ENCODE peak calls at places on chromosomes 12 and 14, in seven cellular contexts. D is CD8-positive, alpha-beta memory T cell; A is NCI-H1417; O is stimulated activated CD4-positive, alpha-beta T cell treated with anti-CD3 and anti-CD28 coated beads, Interleukin-4, amount 100 ng/mL, for 48 hours; N is NCI-H345; Q is ascending aorta; G is AG08395. H is an unnamed sample.

GRCh38 chr12:107917912-107918800 is 143.7 kb downstream of the ASCL4 start:
- DNase-seq in D (no peak), A (peak; percentile 78), O (no peak), N (peak; percentile 64), Q (no peak), G (peak; percentile 19), H (no peak)

GRCh38 chr12:59927041-59927440 is 331.2 kb downstream of the SLC16A7 start:
- DNase-seq in D (no peak), A (no peak), O (no peak), N (no peak), Q (no peak), G (no peak), H (no peak)

GRCh38 chr12:51949342-51950030 is 2.0 kb upstream of the ACVR1B start:
- DNase-seq in D (no peak), A (no peak), O (no peak), N (no peak), Q (no peak), G (peak; percentile 19), H (no peak)

GRCh38 chr12:123907021-123907420 is 65.6 kb downstream of the CCDC92 start:
- DNase-seq in D (no peak), A (no peak), O (no peak), N (no peak), Q (no peak), G (no peak), H (no peak)

GRCh38 chr12:47863467-47863866 is 41.3 kb downstream of the VDR start:
- DNase-seq in D (no peak), A (no peak), O (no peak), N (no peak), Q (no peak), G (no peak), H (no peak)

GRCh38 chr12:3137268-3137761 is 60.1 kb downstream of the TSPAN9 start:
- DNase-seq in D (no peak), A (peak; percentile 58), O (no peak), N (no peak), Q (no peak), G (peak; percentile 63), H (no peak)

GRCh38 chr14:69483765-69484443 is 624 bp upstream of the PLEKHD1 start:
- DNase-seq in D (no peak), A (peak; percentile 80), O (no peak), N (peak; percentile 18), Q (no peak), G (peak; percentile 35), H (no peak)

GRCh38 chr14:43765474-43765873 is 741.6 kb downstream of the FSCB start:
- DNase-seq in D (no peak), A (peak; percentile 11), O (no peak), N (no peak), Q (no peak), G (no peak), H (no peak)

GRCh38 chr12:108734200-108734906 is 3.0 kb upstream of the CORO1C start:
- DNase-seq in D (no peak), A (no peak), O (no peak), N (no peak), Q (peak; percentile 85), G (peak; percentile 75), H (no peak)

GRCh38 chr12:131991816-131992430 is 42.2 kb downstream of the EP400 start:
- DNase-seq in D (no peak), A (no peak), O (no peak), N (no peak), Q (no peak), G (no peak), H (no peak)

GRCh38 chr12:66755727-66756395 is 77.0 kb upstream of the GRIP1 start:
- DNase-seq in D (no peak), A (no peak), O (no peak), N (no peak), Q (no peak), G (no peak), H (no peak)

GRCh38 chr12:94267907-94268575 is 119.7 kb downstream of the PLXNC1 start:
- DNase-seq in D (no peak), A (no peak), O (no peak), N (no peak), Q (no peak), G (peak; percentile 12), H (no peak)

GRCh38 chr12:13962699-13963098 is 18.7 kb downstream of the GRIN2B start:
- DNase-seq in D (no peak), A (peak; percentile 36), O (no peak), N (no peak), Q (no peak), G (no peak), H (no peak)

GRCh38 chr14:74257078-74257987 is 18.1 kb downstream of the VSX2 start:
- DNase-seq in D (peak; percentile 73), A (peak; percentile 80), O (peak; percentile 67), N (peak; percentile 59), Q (no peak), G (peak; percentile 77), H (peak; percentile 44)

GRCh38 chr14:68506645-68507405 is 286.0 kb downstream of the ZFP36L1 start:
- DNase-seq in D (no peak), A (no peak), O (no peak), N (no peak), Q (no peak), G (no peak), H (peak; percentile 68)

GRCh38 chr12:128929046-128929445 is 75.8 kb downstream of the GLT1D1 start:
- DNase-seq in D (no peak), A (no peak), O (no peak), N (no peak), Q (no peak), G (no peak), H (no peak)

GRCh38 chr12:51351913-51352532 is 5.5 kb upstream of the CELA1 start:
- DNase-seq in D (peak; percentile 58), A (peak; percentile 77), O (no peak), N (peak; percentile 43), Q (no peak), G (peak; percentile 56), H (peak; percentile 42)